ENCODE peak calls at places on chromosomes 5 and 9, in eight cellular contexts. U, F, T, D, S, W, A and V are unnamed samples.
A peak's percentile ranks its signal among the peaks of the same experiment; 100 is the strongest.

GRCh38 chr5:113807384-113808053 is 294.0 kb downstream of the YTHDC2 start:
- DNase-seq in U (peak; percentile 63), F (no peak), T (peak; percentile 45), D (no peak), S (no peak), W (no peak), A (no peak), V (no peak)

GRCh38 chr5:156475831-156476551 is 149.0 kb downstream of the SGCD start:
- DNase-seq in U (peak; percentile 93), F (peak; percentile 29), T (peak; percentile 58), D (no peak), S (peak; percentile 60), W (peak; percentile 60), A (no peak), V (no peak)

GRCh38 chr5:158754018-158754514 is 345.6 kb downstream of the EBF1 start:
- DNase-seq in U (peak; percentile 82), F (no peak), T (no peak), D (no peak), S (no peak), W (no peak), A (no peak), V (no peak)

GRCh38 chr9:34991833-34992375 is 2.4 kb downstream of the DNAJB5 start:
- DNase-seq in U (peak; percentile 49), F (peak; percentile 61), T (peak; percentile 43), D (no peak), S (peak; percentile 43), W (peak; percentile 95), A (no peak), V (peak; percentile 84)

GRCh38 chr5:148979104-148979723 is 83.6 kb downstream of the SH3TC2 start:
- DNase-seq in U (no peak), F (no peak), T (no peak), D (peak; percentile 84), S (no peak), W (peak; percentile 85), A (no peak), V (no peak)

GRCh38 chr9:74333633-74334032 is 163.5 kb upstream of the RORB start:
- DNase-seq in U (no peak), F (no peak), T (no peak), D (no peak), S (no peak), W (no peak), A (no peak), V (no peak)

GRCh38 chr9:125126019-125126746 is 17.1 kb downstream of the SCAI start:
- DNase-seq in U (peak; percentile 100), F (no peak), T (peak; percentile 84), D (peak; percentile 39), S (peak; percentile 93), W (peak; percentile 92), A (peak; percentile 57), V (peak; percentile 92)

GRCh38 chr9:129458155-129458661 is 162.7 kb downstream of the C9orf50 start:
- DNase-seq in U (no peak), F (peak; percentile 17), T (peak; percentile 47), D (no peak), S (peak; percentile 43), W (no peak), A (no peak), V (no peak)

GRCh38 chr5:81171769-81172168 is 61.4 kb upstream of the CKMT2 start:
- DNase-seq in U (no peak), F (no peak), T (no peak), D (peak; percentile 45), S (no peak), W (no peak), A (no peak), V (no peak)

GRCh38 chr9:14348241-14349140 is 34.5 kb upstream of the NFIB start:
- DNase-seq in U (no peak), F (peak; percentile 75), T (no peak), D (no peak), S (no peak), W (peak; percentile 62), A (no peak), V (peak; percentile 74)

GRCh38 chr9:90053027-90053426 is 448.2 kb downstream of the GADD45G start:
- DNase-seq in U (no peak), F (peak; percentile 74), T (no peak), D (no peak), S (no peak), W (no peak), A (no peak), V (no peak)

GRCh38 chr5:1380011-1380817 is 35.3 kb upstream of the CLPTM1L start:
- DNase-seq in U (peak; percentile 12), F (peak; percentile 84), T (no peak), D (no peak), S (no peak), W (peak; percentile 66), A (peak; percentile 33), V (peak; percentile 83)

GRCh38 chr9:95874303-95874988 is 1.0 kb upstream of the ERCC6L2 start:
- DNase-seq in U (peak; percentile 27), F (peak; percentile 35), T (no peak), D (peak; percentile 38), S (no peak), W (no peak), A (no peak), V (no peak)

GRCh38 chr5:137212471-137212870 is 286.7 kb downstream of the SPOCK1 start:
- DNase-seq in U (no peak), F (no peak), T (no peak), D (no peak), S (no peak), W (no peak), A (no peak), V (no peak)

GRCh38 chr5:137215780-137216179 is 283.3 kb downstream of the SPOCK1 start:
- DNase-seq in U (peak; percentile 8), F (no peak), T (no peak), D (no peak), S (no peak), W (no peak), A (no peak), V (no peak)

GRCh38 chr5:137216976-137217598 is 282.0 kb downstream of the SPOCK1 start:
- DNase-seq in U (no peak), F (no peak), T (no peak), D (no peak), S (no peak), W (no peak), A (no peak), V (no peak)

GRCh38 chr5:137215261-137215660 is 283.9 kb downstream of the SPOCK1 start:
- DNase-seq in U (peak; percentile 58), F (no peak), T (no peak), D (no peak), S (no peak), W (no peak), A (no peak), V (no peak)

DNA sequence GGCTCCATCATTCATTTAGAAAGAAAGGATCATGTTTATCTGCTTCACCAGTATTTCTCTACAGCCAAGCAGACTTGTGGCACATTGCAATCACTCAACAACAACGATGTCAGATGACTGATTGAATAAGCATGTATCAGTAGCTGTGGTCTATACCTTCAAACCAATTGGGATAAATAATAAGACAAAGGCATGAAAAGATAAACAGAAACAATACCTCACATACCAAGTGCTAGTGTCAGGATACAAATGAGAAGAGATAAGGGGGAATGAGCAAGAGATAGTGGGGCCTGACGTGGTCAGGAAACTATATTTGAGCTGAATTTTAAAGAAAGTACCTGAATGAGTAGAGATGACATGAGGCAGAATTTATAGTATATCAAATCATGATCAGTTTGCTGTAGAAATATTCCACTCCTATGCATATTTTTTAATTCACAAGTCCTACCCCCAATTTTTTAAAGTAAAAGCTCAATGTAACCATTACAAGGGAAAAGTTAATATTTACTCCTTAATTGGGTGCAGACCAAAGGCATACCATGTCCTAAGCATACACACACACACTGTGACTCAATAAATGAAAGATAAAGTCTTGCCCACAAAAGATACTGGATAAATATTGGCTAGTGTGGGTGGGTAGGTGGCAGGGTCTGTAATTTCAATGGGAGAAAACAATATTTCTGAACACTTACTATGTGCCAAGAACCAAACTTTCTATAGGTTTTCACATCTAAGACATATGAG is 284.5 kb downstream of the SPOCK1 start:
- DNase-seq in U (peak; percentile 77), F (no peak), T (no peak), D (no peak), S (no peak), W (no peak), A (no peak), V (no peak)
- H3K4me1 ChIP-seq in U (no peaks in the 10 kb centered on the region), F (no peaks in the 10 kb centered on the region), T (no peaks in the 10 kb centered on the region), D (peaks cover 26% of the 10 kb centered on the region), S (peaks cover 21% of the 10 kb centered on the region), W (peaks cover 9% of the 10 kb centered on the region), A (no peaks in the 10 kb centered on the region), V (no peaks in the 10 kb centered on the region)

GRCh38 chr9:112544477-112544876 is 57.9 kb downstream of the KIAA1958 start:
- DNase-seq in U (no peak), F (no peak), T (no peak), D (no peak), S (no peak), W (no peak), A (no peak), V (no peak)

GRCh38 chr9:112545237-112545636 is 58.6 kb downstream of the KIAA1958 start:
- DNase-seq in U (no peak), F (no peak), T (no peak), D (no peak), S (no peak), W (no peak), A (no peak), V (no peak)

GRCh38 chr9:112540800-112541199 is 54.2 kb downstream of the KIAA1958 start:
- DNase-seq in U (no peak), F (no peak), T (no peak), D (no peak), S (no peak), W (no peak), A (no peak), V (no peak)

GRCh38 chr9:112542893-112543292 is 56.3 kb downstream of the KIAA1958 start:
- DNase-seq in U (no peak), F (no peak), T (no peak), D (no peak), S (no peak), W (no peak), A (no peak), V (no peak)

GRCh38 chr9:112541690-112542089 is 55.1 kb downstream of the KIAA1958 start:
- DNase-seq in U (peak; percentile 42), F (no peak), T (peak; percentile 24), D (no peak), S (no peak), W (no peak), A (no peak), V (no peak)
- H3K27ac ChIP-seq in U (no peak overlapping the region), F (no peak overlapping the region), T (peak overlapping the region; percentile 5), D (no peak overlapping the region), S (no peak overlapping the region), W (no peak overlapping the region), A (no peak overlapping the region), V (no peak overlapping the region)

DNA sequence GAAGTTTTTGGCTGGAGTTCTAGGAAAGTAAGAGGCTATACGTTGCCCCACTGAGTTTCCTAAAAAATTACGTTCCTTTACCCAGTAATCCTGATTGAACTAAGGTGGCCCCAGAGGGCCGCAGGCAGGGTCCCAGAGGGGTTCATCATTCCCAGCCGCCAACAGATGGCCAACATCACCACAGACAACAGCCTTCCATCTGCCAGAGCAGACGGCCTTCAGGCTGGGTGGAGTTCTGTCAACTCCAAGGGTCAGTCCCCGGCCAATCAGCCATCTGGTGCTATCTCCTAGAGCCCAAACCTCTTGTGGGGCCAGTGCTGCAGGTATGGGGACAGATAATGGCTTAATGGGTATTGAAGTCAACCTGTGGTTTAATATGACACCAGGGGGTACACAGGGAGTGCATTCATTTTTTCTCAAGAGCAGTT is 30.4 kb downstream of the TBC1D2 start:
- DNase-seq in U (no peak), F (no peak), T (no peak), D (no peak), S (no peak), W (no peak), A (no peak), V (peak; percentile 13)
- H3K36me3 ChIP-seq in U (peaks cover 11% of the 10 kb centered on the region), F (no peaks in the 10 kb centered on the region), T (no peaks in the 10 kb centered on the region), D (peaks cover 24% of the 10 kb centered on the region), S (peaks cover 18% of the 10 kb centered on the region), W (peaks cover 23% of the 10 kb centered on the region), A (peaks cover 47% of the 10 kb centered on the region), V (no peaks in the 10 kb centered on the region)

GRCh38 chr5:100855295-100855694 is 47.8 kb downstream of the ST8SIA4 start:
- DNase-seq in U (no peak), F (no peak), T (no peak), D (no peak), S (no peak), W (no peak), A (no peak), V (no peak)
- H3K4me1 ChIP-seq in U (no peaks in the 10 kb centered on the region), F (no peaks in the 10 kb centered on the region), T (no peaks in the 10 kb centered on the region), D (no peaks in the 10 kb centered on the region), S (no peaks in the 10 kb centered on the region), W (no peaks in the 10 kb centered on the region), A (peaks cover 56% of the 10 kb centered on the region), V (no peaks in the 10 kb centered on the region)